ENCODE peak calls at places on chromosome 5, in seven cellular contexts. A, C, X, U, N, I and G are unnamed samples.

GRCh38 chr5:104146652-104147051 is 584.1 kb upstream of the NUDT12 start:
- DNase-seq in X (no peak), N (no peak), I (no peak), A (no peak), C (no peak), U (no peak), G (no peak)

GRCh38 chr5:55675119-55675518 is 37.0 kb downstream of the SLC38A9 start:
- DNase-seq in C (no peak), N (no peak), A (no peak), X (no peak), U (no peak), I (no peak), G (no peak)

GRCh38 chr5:64707191-64707590 is 16.9 kb downstream of the SHISAL2B start:
- DNase-seq in A (no peak), I (no peak), U (no peak), X (no peak), N (no peak), C (no peak), G (no peak)

GRCh38 chr5:126002222-126002897 is 420.8 kb upstream of the GRAMD2B start:
- DNase-seq in X (no peak), A (peak; percentile 84), C (no peak), N (no peak), U (peak; percentile 22), I (peak; percentile 83), G (no peak)

GRCh38 chr5:114789773-114790402 is 379.8 kb downstream of the TRIM36 start:
- DNase-seq in N (no peak), A (no peak), U (no peak), X (no peak), C (peak; percentile 37), I (no peak), G (no peak)

GRCh38 chr5:72598461-72599433 is 91.5 kb upstream of the ZNF366 start:
- DNase-seq in N (no peak), C (peak; percentile 35), X (no peak), I (no peak), A (no peak), U (no peak), G (no peak)

GRCh38 chr5:169097374-169097831 is 203.5 kb downstream of the SLIT3 start:
- DNase-seq in N (no peak), C (no peak), A (peak; percentile 37), X (no peak), I (no peak), U (no peak), G (no peak)

GRCh38 chr5:116517557-116517956 is 57.1 kb downstream of the SEMA6A start:
- DNase-seq in N (no peak), I (no peak), A (no peak), X (no peak), U (no peak), C (no peak), G (no peak)

GRCh38 chr5:103402861-103403260 is 144.3 kb downstream of the MACIR start:
- DNase-seq in U (no peak), X (no peak), C (no peak), N (no peak), I (no peak), A (no peak), G (peak; percentile 62)

GRCh38 chr5:157540707-157541451 is 34.7 kb downstream of the ADAM19 start:
- DNase-seq in N (no peak), A (peak; percentile 71), X (peak; percentile 37), U (no peak), I (no peak), C (peak; percentile 93), G (no peak)

GRCh38 chr5:889075-889710 is 3.4 kb downstream of the BRD9 start:
- DNase-seq in C (no peak), N (no peak), X (no peak), I (no peak), A (no peak), U (no peak), G (no peak)

GRCh38 chr5:132310141-132310834 is 16.1 kb downstream of the SLC22A4 start:
- DNase-seq in U (no peak), I (no peak), N (no peak), A (no peak), X (no peak), C (no peak), G (no peak)

GRCh38 chr5:157558089-157558595 is 17.4 kb downstream of the ADAM19 start:
- DNase-seq in N (no peak), C (no peak), X (no peak), I (peak; percentile 39), A (no peak), U (no peak), G (no peak)

GRCh38 chr5:155260798-155261197 is 247.2 kb downstream of the KIF4B start:
- DNase-seq in C (peak; percentile 28), U (no peak), X (no peak), N (no peak), I (no peak), A (no peak), G (peak; percentile 2)
- TF ChIP-seq CTCF in C (peak; percentile 14), U (no peak), X (no peak), N (no peak), I (no peak), A (no peak), G (no peak)

GRCh38 chr5:68745459-68745858 is 348.4 kb upstream of the SLC30A5 start:
- DNase-seq in A (no peak), N (no peak), I (no peak), C (peak; percentile 21), U (no peak), X (no peak), G (no peak)
- TF ChIP-seq CTCF in A (no peak), N (no peak), I (peak; percentile 49), C (peak; percentile 23), U (no peak), X (no peak), G (no peak)

DNA sequence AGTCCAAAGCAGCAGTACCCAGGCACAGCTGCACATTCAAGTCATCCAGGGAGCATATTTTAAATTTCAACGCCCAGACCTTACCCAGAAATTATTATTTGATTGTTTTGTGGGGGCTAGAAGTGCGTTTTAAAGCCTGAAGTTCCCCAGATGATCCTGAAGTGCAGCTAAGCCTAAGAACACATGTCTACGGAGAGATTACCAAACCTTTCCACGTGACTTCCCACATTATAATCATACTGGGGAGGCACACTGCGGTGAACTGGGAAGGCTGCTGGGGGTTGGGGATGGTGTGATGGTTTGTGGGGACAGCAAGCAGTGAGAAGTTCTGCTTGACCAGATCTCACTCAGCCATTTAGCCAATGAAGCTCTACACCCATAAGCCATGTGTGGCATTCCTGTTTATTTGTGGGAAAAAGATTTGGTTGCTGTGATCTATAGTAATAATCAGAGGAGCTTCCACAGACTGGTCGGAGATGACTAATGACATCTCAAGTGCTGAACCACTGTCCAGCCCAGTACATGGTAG is 93.4 kb upstream of the CDH6 start:
- DNase-seq in I (no peak), N (no peak), X (no peak), A (no peak), C (no peak), U (no peak), G (no peak)
- TF ChIP-seq CTCF in I (no peak), N (no peak), X (no peak), A (no peak), C (no peak), U (no peak), G (no peak)

GRCh38 chr5:153543288-153543687 is 52.8 kb downstream of the GRIA1 start:
- DNase-seq in I (no peak), A (no peak), N (no peak), C (no peak), X (no peak), U (no peak), G (no peak)
- TF ChIP-seq CTCF in I (no peak), A (no peak), N (no peak), C (no peak), X (no peak), U (no peak), G (no peak)

GRCh38 chr5:180332051-180332517 is 21.1 kb downstream of the GFPT2 start:
- DNase-seq in X (no peak), I (no peak), A (no peak), C (no peak), U (peak; percentile 68), N (no peak), G (no peak)
- TF ChIP-seq CTCF in X (no peak), I (peak; percentile 40), A (no peak), C (no peak), U (peak; percentile 11), N (no peak), G (no peak)

GRCh38 chr5:53035868-53036381 is 46.8 kb downstream of the ITGA2 start:
- DNase-seq in N (no peak), C (peak; percentile 6), X (no peak), A (no peak), I (no peak), U (no peak), G (peak; percentile 38)
- TF ChIP-seq CTCF in N (peak; percentile 19), C (peak; percentile 30), X (no peak), A (no peak), I (no peak), U (no peak), G (peak; percentile 62)

GRCh38 chr5:127562252-127562651 is 44.8 kb downstream of the PRRC1 start:
- DNase-seq in X (no peak), A (no peak), I (no peak), U (no peak), N (no peak), C (peak; percentile 26), G (no peak)
- TF ChIP-seq CTCF in X (no peak), A (no peak), I (peak; percentile 7), U (no peak), N (no peak), C (peak; percentile 22), G (peak; percentile 43)

GRCh38 chr5:173204185-173204979 is 30.6 kb downstream of the NKX2-5 start:
- DNase-seq in C (peak; percentile 51), X (no peak), U (no peak), A (no peak), I (no peak), N (no peak), G (peak; percentile 33)
- TF ChIP-seq CTCF in C (peak; percentile 56), X (no peak), U (peak; percentile 23), A (peak; percentile 44), I (peak; percentile 48), N (peak; percentile 56), G (peak; percentile 62)

DNA sequence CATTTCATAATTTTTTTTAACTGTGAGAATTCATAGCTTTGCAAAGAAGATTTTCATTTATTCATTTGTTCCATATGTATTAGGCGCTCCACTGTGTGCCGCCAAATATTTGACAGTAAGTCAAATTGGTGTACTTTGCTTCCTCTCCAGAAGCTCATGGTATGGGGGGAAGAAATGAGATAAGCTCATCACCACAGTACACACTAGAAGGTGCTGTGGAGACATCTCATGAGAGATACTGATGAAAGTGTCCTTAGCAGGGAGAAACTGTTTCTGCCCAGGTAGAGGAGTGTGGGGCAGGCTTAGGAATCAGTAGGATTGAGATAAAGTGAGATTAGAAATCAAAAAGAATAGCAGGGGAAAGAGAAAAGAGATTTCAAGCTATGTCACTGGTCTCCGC is 136.2 kb downstream of the CDH6 start:
- DNase-seq in N (no peak), X (no peak), U (no peak), A (no peak), C (no peak), I (no peak), G (no peak)
- TF ChIP-seq CTCF in N (no peak), X (no peak), U (no peak), A (no peak), C (no peak), I (no peak), G (no peak)